ENCODE peak calls at places on chromosomes 6 and 20, in six cellular contexts. I, L, S, Q, W and X are unnamed samples. For H3K27me3, the result is how much of the 10 kb centered on the place peaks cover.

GRCh38 chr6:151018035-151018434 is 152.5 kb downstream of the MTHFD1L start:
- DNase-seq in I (peak), L (no peak), S (peak), Q (no peak), W (no peak), X (no peak)

GRCh38 chr6:13859871-13860555 is 45.7 kb upstream of the MCUR1 start:
- DNase-seq in I (peak), L (no peak), S (peak), Q (peak), W (no peak), X (no peak)

GRCh38 chr6:157300436-157300835 is 22.9 kb downstream of the TMEM242 start:
- DNase-seq in I (no peak), L (no peak), S (no peak), Q (no peak), W (no peak), X (no peak)

GRCh38 chr6:4369616-4370015 is 234.2 kb upstream of the ECI2 start:
- DNase-seq in I (peak), L (peak), S (peak), Q (no peak), W (no peak), X (no peak)

GRCh38 chr6:130997061-130997753 is 65.8 kb downstream of the EPB41L2 start:
- DNase-seq in I (no peak), L (no peak), S (peak), Q (no peak), W (no peak), X (no peak)

GRCh38 chr6:33699739-33700138 is 11.8 kb downstream of the UQCC2 start:
- DNase-seq in I (no peak), L (no peak), S (no peak), Q (no peak), W (no peak), X (no peak)

GRCh38 chr20:1651268-1651667 is 6.3 kb downstream of the SIRPG start:
- DNase-seq in I (no peak), L (no peak), S (no peak), Q (no peak), W (no peak), X (no peak)

GRCh38 chr6:39956951-39957350 is 22.7 kb upstream of the MOCS1 start:
- DNase-seq in I (no peak), L (no peak), S (peak), Q (no peak), W (no peak), X (peak)

GRCh38 chr20:62771396-62772102 is 24.7 kb upstream of the MRGBP start:
- DNase-seq in I (no peak), L (no peak), S (no peak), Q (peak), W (no peak), X (no peak)

GRCh38 chr6:1313755-1314503 is 2.0 kb downstream of the FOXQ1 start:
- DNase-seq in I (peak), L (no peak), S (no peak), Q (peak), W (peak), X (peak)

GRCh38 chr6:129890701-129891100 is 29.6 kb upstream of the TMEM244 start:
- DNase-seq in I (no peak), L (no peak), S (peak), Q (no peak), W (no peak), X (peak)

GRCh38 chr6:129893513-129894098 is 32.5 kb upstream of the TMEM244 start:
- DNase-seq in I (no peak), L (no peak), S (peak), Q (no peak), W (no peak), X (peak)

GRCh38 chr6:129895692-129896091 is 34.6 kb upstream of the TMEM244 start:
- DNase-seq in I (no peak), L (no peak), S (peak), Q (no peak), W (no peak), X (peak)

GRCh38 chr6:129890164-129890563 is 29.0 kb upstream of the TMEM244 start:
- DNase-seq in I (no peak), L (no peak), S (peak), Q (no peak), W (no peak), X (peak)

DNA sequence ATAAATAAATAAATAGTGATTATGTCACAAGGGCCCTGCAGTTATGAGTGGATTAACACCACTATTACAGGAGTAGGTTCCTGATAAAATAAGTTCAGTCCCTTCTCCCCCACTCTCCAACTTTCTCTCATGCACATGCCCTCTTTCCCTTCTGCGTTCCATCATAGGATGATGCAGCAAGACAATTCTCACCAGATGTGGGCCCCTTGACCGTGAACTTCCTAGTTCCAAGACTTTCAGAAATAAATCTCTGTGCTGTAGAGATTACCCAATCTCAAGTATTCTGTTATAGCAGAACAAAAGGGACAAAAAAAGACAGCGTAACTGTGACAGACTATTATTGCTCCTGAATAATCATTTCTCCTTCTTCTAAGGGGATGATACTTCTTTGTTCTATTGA is 33.8 kb upstream of the TMEM244 start:
- DNase-seq in I (no peak), L (no peak), S (no peak), Q (no peak), W (no peak), X (no peak)
- H3K4me3 ChIP-seq in I (no peak), L (no peak), S (no peak), Q (no peak), W (no peak), X (no peak)

DNA sequence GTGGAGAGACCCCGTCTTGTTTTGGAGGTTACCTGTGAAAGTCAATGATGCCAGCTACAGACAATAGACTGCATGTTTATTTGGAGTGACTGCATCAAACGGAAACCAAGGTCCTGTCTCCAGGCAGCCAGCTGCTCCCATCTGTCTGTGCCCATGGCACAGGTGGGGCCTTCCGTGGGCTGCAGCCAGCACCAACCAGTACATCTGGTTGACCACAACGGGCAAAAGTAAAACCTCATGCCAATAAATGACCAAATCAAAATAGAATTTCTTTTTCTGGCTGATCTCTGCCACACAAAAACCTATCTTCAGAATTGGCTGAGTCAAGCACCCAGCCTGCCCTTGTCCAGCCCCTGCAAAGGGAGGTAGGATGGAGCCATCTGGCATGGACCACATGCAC is 33.5 kb downstream of the DLL1 start:
- DNase-seq in I (no peak), L (no peak), S (no peak), Q (peak), W (no peak), X (no peak)
- H3K27me3 ChIP-seq in I (under half), L (under half), S (under half), Q (under half), W (under half), X (under half)

GRCh38 chr6:64985726-64986125 is 721.3 kb downstream of the EYS start:
- DNase-seq in I (no peak), L (no peak), S (no peak), Q (no peak), W (no peak), X (no peak)
- TF ChIP-seq CTCF in I (peak), L (no peak), S (peak), Q (no peak), W (no peak), X (no peak)

DNA sequence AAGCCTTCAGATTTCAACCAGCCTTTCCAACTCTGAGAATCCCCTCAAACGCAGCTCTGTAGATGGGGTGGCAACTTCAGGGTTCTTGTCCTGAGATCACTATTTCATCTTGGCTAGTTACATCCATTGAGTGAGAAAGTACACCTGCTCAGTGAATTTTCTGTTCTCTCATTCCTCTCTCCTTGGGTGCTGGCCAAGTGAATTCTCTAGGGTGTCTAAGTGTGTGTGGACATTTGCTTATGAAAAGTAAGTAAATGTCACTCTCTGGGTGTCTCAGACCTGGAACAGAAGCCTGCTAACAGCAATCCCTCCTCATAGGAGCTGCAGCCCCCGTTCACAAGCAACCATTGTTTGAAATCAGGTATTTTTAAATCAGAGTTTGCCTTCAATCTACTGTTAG is 3.8 kb downstream of the RIN2 start:
- DNase-seq in I (no peak), L (no peak), S (no peak), Q (no peak), W (no peak), X (no peak)
- H3K4me3 ChIP-seq in I (no peak), L (no peak), S (no peak), Q (no peak), W (no peak), X (no peak)